ENCODE peak calls at places on chromosome 12, in four cellular contexts. B, V, A and Z are unnamed samples.

GRCh38 chr12:52398176-52398575 is 8.0 kb downstream of the KRT82 start:
- DNase-seq in A (peak; percentile 57), V (no peak), B (no peak), Z (no peak)

GRCh38 chr12:106601031-106601430 is 18.2 kb downstream of the RFX4 start:
- DNase-seq in A (no peak), B (no peak), V (no peak), Z (no peak)

GRCh38 chr12:107264667-107265066 is 171.3 kb upstream of the CRY1 start:
- DNase-seq in V (peak; percentile 24), A (no peak), B (no peak), Z (no peak)

GRCh38 chr12:63848450-63848849 is 4.0 kb downstream of the SRGAP1 start:
- DNase-seq in V (no peak), B (no peak), A (no peak), Z (no peak)

GRCh38 chr12:110555509-110556406 is 27.4 kb downstream of the PPTC7 start:
- DNase-seq in B (no peak), V (no peak), A (peak; percentile 84), Z (no peak)

GRCh38 chr12:131353376-131353775 is 357.5 kb upstream of the SFSWAP start:
- DNase-seq in B (no peak), V (no peak), A (no peak), Z (no peak)

GRCh38 chr12:132619301-132620112 is 931 bp downstream of the P2RX2 start:
- DNase-seq in V (no peak), A (no peak), B (no peak), Z (no peak)

GRCh38 chr12:56103066-56103711 is 1.2 kb upstream of the PA2G4 start:
- DNase-seq in V (no peak), B (peak; percentile 53), A (no peak), Z (peak; percentile 56)

GRCh38 chr12:113882690-113883089 is 83.4 kb downstream of the RBM19 start:
- DNase-seq in B (no peak), A (no peak), V (no peak), Z (no peak)

GRCh38 chr12:112473056-112473455 is 54.3 kb downstream of the PTPN11 start:
- DNase-seq in B (no peak), A (peak; percentile 26), V (no peak), Z (no peak)

GRCh38 chr12:96850676-96851075 is 56.4 kb upstream of the NEDD1 start:
- DNase-seq in A (no peak), V (no peak), B (no peak), Z (no peak)

GRCh38 chr12:15855646-15856045 is 26.5 kb upstream of the STRAP start:
- DNase-seq in V (no peak), B (no peak), A (peak; percentile 57), Z (no peak)

GRCh38 chr12:69157023-69157655 is 82.2 kb upstream of the CPSF6 start:
- DNase-seq in B (peak; percentile 82), V (peak; percentile 84), A (peak; percentile 88), Z (peak; percentile 81)

GRCh38 chr12:31750747-31751039 is 21.9 kb upstream of the AMN1 start:
- DNase-seq in A (no peak), V (no peak), B (no peak), Z (no peak)

GRCh38 chr12:1457901-1458300 is 136.5 kb downstream of the FBXL14 start:
- DNase-seq in V (no peak), A (peak; percentile 98), B (no peak), Z (no peak)

GRCh38 chr12:130557201-130557600 is 158.9 kb downstream of the RIMBP2 start:
- DNase-seq in B (no peak), V (no peak), A (no peak), Z (no peak)

GRCh38 chr12:95473440-95473946 is 459 bp upstream of the METAP2 start:
- DNase-seq in V (peak; percentile 36), B (peak; percentile 42), A (peak; percentile 74), Z (peak; percentile 54)

GRCh38 chr12:3951380-3952135 is 78.4 kb upstream of the PARP11 start:
- DNase-seq in V (peak; percentile 25), A (no peak), B (no peak), Z (no peak)

GRCh38 chr12:31728289-31728916 is 418 bp downstream of the AMN1 start:
- DNase-seq in V (no peak), A (peak; percentile 63), B (no peak), Z (no peak)

GRCh38 chr12:1083888-1084262 is 92.9 kb downstream of the ERC1 start:
- DNase-seq in V (no peak), A (peak; percentile 65), B (no peak), Z (no peak)

GRCh38 chr12:65664715-65665250 is 159.5 kb upstream of the HMGA2 start:
- DNase-seq in B (no peak), A (no peak), V (no peak), Z (no peak)

GRCh38 chr12:9872743-9873142 is 3.6 kb upstream of the CLEC2B start:
- DNase-seq in A (no peak), B (no peak), V (no peak), Z (no peak)

GRCh38 chr12:51326762-51327439 is 2.9 kb upstream of the BIN2 start:
- DNase-seq in V (no peak), A (peak; percentile 79), B (no peak), Z (peak; percentile 27)
- H3K4me3 ChIP-seq in V (no peak overlapping the region), A (peak overlapping the region; percentile 31), B (no peak overlapping the region), Z (no peak overlapping the region)

GRCh38 chr12:57220770-57221168 is 4.2 kb downstream of the NXPH4 start:
- DNase-seq in V (no peak), B (no peak), A (no peak), Z (no peak)
- H3K27me3 ChIP-seq in V (peaks cover 84% of the 10 kb centered on the region), B (peaks cover 81% of the 10 kb centered on the region), A (peaks cover 17% of the 10 kb centered on the region), Z (peaks cover 81% of the 10 kb centered on the region)

DNA sequence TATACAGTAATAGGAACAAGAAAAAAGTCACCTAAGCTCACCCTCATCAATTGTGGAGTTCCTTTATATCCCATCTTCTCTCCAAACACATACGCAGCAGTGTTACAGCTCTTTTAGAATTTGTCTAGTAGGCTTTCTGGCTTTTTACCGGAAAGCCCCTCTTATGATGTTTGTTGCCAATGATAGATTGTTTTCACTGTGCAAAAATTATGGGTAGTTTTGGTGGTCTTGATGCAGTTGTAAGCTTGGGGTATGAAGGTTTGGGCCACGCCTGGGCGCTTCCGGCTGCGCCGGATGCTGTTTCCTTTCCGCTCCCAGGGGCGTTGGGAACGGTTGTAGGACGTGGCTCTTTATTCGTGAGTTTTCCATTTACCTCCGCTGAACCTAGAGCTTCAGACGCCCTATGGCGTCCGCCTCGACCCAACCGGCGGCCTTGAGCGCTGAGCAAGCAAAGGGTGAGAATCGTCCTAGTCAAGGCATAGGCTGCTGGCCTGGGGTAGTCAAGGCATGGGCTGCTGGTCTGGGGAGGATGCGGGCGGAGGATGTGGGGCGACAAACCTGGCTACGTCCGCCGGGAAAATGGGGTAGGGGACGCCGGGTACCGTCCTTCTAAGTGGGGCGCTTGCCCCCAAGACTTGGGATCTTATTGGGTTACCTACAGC is at the start of the genes C12orf57 and RNU7-1:
- DNase-seq in B (peak; percentile 90), A (peak; percentile 90), V (peak; percentile 86), Z (no peak)
- H3K4me1 ChIP-seq in B (peaks cover 58% of the 10 kb centered on the region), A (peaks cover 17% of the 10 kb centered on the region), V (peaks cover 49% of the 10 kb centered on the region), Z (peaks cover 48% of the 10 kb centered on the region)

GRCh38 chr12:48958049-48958388 is 732 bp upstream of the ARF3 start:
- DNase-seq in B (no peak), V (no peak), A (no peak), Z (no peak)
- H3K4me3 ChIP-seq in B (peak overlapping the region; percentile 71), V (peak overlapping the region; percentile 68), A (peak overlapping the region; percentile 99), Z (peak overlapping the region; percentile 86)

GRCh38 chr12:6772331-6772695 is at the start of gene LAG3:
- DNase-seq in V (peak; percentile 51), A (no peak), B (peak; percentile 64), Z (no peak)
- H3K27me3 ChIP-seq in V (no peaks in the 10 kb centered on the region), A (no peaks in the 10 kb centered on the region), B (peaks cover 20% of the 10 kb centered on the region), Z (no peaks in the 10 kb centered on the region)

GRCh38 chr12:109153711-109154434 is 37.5 kb downstream of the ACACB start:
- DNase-seq in B (no peak), A (no peak), V (no peak), Z (no peak)
- H3K4me1 ChIP-seq in B (peaks cover 15% of the 10 kb centered on the region), A (no peaks in the 10 kb centered on the region), V (peaks cover 20% of the 10 kb centered on the region), Z (peaks cover 10% of the 10 kb centered on the region)

GRCh38 chr12:13318231-13319015 is 121.9 kb downstream of the EMP1 start:
- DNase-seq in A (no peak), V (no peak), B (no peak), Z (no peak)

GRCh38 chr12:13313886-13314285 is 117.4 kb downstream of the EMP1 start:
- DNase-seq in B (no peak), A (no peak), V (no peak), Z (no peak)

GRCh38 chr12:13316847-13317246 is 120.3 kb downstream of the EMP1 start:
- DNase-seq in A (no peak), B (no peak), V (no peak), Z (no peak)
- H3K4me3 ChIP-seq in A (no peak overlapping the region), B (no peak overlapping the region), V (no peak overlapping the region), Z (no peak overlapping the region)

GRCh38 chr12:124279846-124280360 is 15.0 kb upstream of the RFLNA start:
- DNase-seq in V (no peak), B (no peak), A (peak; percentile 33), Z (no peak)

GRCh38 chr12:124276337-124276736 is 18.6 kb upstream of the RFLNA start:
- DNase-seq in A (no peak), B (no peak), V (no peak), Z (no peak)

GRCh38 chr12:124279315-124279714 is 15.6 kb upstream of the RFLNA start:
- DNase-seq in A (no peak), V (no peak), B (no peak), Z (no peak)

GRCh38 chr12:124278389-124279101 is 16.3 kb upstream of the RFLNA start:
- DNase-seq in A (no peak), B (no peak), V (no peak), Z (no peak)

GRCh38 chr12:124277394-124278222 is 17.3 kb upstream of the RFLNA start:
- DNase-seq in A (no peak), B (no peak), V (no peak), Z (no peak)
- H3K27me3 ChIP-seq in A (peaks cover 33% of the 10 kb centered on the region), B (no peaks in the 10 kb centered on the region), V (peaks cover 7% of the 10 kb centered on the region), Z (no peaks in the 10 kb centered on the region)

DNA sequence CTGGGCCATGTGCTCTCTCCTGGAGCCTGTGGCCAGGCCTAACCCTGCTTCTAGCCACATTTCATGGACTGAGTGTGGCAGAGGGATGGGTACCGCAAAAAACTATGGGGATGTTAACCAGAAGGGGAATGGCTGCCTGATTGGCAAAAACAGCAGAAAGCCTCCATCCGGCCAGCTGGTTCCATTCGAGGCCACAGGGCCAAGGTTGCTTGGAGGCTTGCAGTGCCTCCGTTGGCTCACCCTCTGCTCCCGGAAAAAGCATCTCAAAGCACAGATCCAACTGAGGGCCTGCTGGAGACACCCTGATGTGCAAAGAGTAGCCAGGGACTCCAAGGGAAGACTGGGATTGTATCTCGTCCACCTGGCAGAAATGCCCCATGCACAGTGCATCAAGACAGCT is 16.5 kb downstream of the TMEM120B start:
- DNase-seq in B (no peak), V (no peak), A (no peak), Z (no peak)
- H3K4me1 ChIP-seq in B (no peaks in the 10 kb centered on the region), V (no peaks in the 10 kb centered on the region), A (no peaks in the 10 kb centered on the region), Z (no peaks in the 10 kb centered on the region)